ENCODE peak calls at places on chromosomes 3 and 15, in six cellular contexts. B, T, N, V, R and J are unnamed samples.

GRCh38 chr3:142828703-142829304 is 60.1 kb downstream of the PCOLCE2 start:
- DNase-seq in T (peak; percentile 31), R (peak; percentile 92), B (peak; percentile 72), V (peak; percentile 64), N (peak; percentile 65), J (peak; percentile 89)

GRCh38 chr3:50205719-50206276 is 727 bp downstream of the SLC38A3 start:
- DNase-seq in T (no peak), N (peak; percentile 73), V (peak; percentile 62), R (peak; percentile 89), B (no peak), J (peak; percentile 67)

GRCh38 chr3:177694316-177694715 is 497.0 kb upstream of the TBL1XR1 start:
- DNase-seq in R (no peak), V (no peak), B (no peak), T (no peak), N (no peak), J (no peak)

GRCh38 chr3:147799601-147800000 is 390.4 kb downstream of the ZIC1 start:
- DNase-seq in R (no peak), V (no peak), T (no peak), B (no peak), N (no peak), J (no peak)

GRCh38 chr15:67335534-67336222 is 81.1 kb downstream of the IQCH start:
- DNase-seq in B (no peak), N (no peak), R (no peak), T (no peak), V (no peak), J (no peak)

GRCh38 chr3:155202626-155203025 is 90.9 kb downstream of the STRIT1 start:
- DNase-seq in T (no peak), N (no peak), V (no peak), B (no peak), R (no peak), J (no peak)

GRCh38 chr3:46135475-46135874 is 72.6 kb downstream of the CCR1 start:
- DNase-seq in R (no peak), T (no peak), N (no peak), B (no peak), V (no peak), J (no peak)

GRCh38 chr3:183338520-183338919 is 85.5 kb downstream of the B3GNT5 start:
- DNase-seq in R (no peak), B (no peak), T (no peak), N (no peak), V (no peak), J (no peak)

GRCh38 chr15:90988249-90988648 is 6.1 kb downstream of the PRC1 start:
- DNase-seq in B (no peak), R (no peak), V (peak; percentile 61), T (no peak), N (no peak), J (peak; percentile 30)

GRCh38 chr15:72155021-72155621 is 36.9 kb downstream of the SENP8 start:
- DNase-seq in T (no peak), B (peak; percentile 35), R (peak; percentile 51), N (no peak), V (peak; percentile 45), J (no peak)

GRCh38 chr15:76998661-76999285 is 3.8 kb downstream of the PSTPIP1 start:
- DNase-seq in B (no peak), N (no peak), V (peak; percentile 66), R (no peak), T (no peak), J (no peak)

GRCh38 chr3:187646906-187647660 is 23.1 kb downstream of the SST start:
- DNase-seq in B (no peak), R (no peak), T (no peak), N (no peak), V (no peak), J (no peak)

GRCh38 chr3:134150476-134150875 is 100.2 kb downstream of the RYK start:
- DNase-seq in V (no peak), R (no peak), B (no peak), T (no peak), N (no peak), J (no peak)

GRCh38 chr3:14900881-14901873 is 46.2 kb upstream of the NR2C2 start:
- DNase-seq in B (no peak), V (no peak), T (no peak), N (no peak), R (no peak), J (no peak)

GRCh38 chr15:65862682-65863081 is 6.6 kb upstream of the RAB11A start:
- DNase-seq in N (peak; percentile 85), B (peak; percentile 82), T (no peak), R (peak; percentile 69), V (peak; percentile 72), J (peak; percentile 83)

GRCh38 chr3:160143482-160143881 is 81.7 kb upstream of the C3orf80 start:
- DNase-seq in V (no peak), R (no peak), N (no peak), T (no peak), B (no peak), J (no peak)

GRCh38 chr15:43270676-43271306 is 4.1 kb upstream of the TGM5 start:
- DNase-seq in T (no peak), V (no peak), B (no peak), R (no peak), N (no peak), J (no peak)

GRCh38 chr3:15348246-15348645 is 15.9 kb upstream of the SH3BP5 start:
- DNase-seq in V (no peak), B (no peak), R (no peak), N (no peak), T (no peak), J (no peak)

DNA sequence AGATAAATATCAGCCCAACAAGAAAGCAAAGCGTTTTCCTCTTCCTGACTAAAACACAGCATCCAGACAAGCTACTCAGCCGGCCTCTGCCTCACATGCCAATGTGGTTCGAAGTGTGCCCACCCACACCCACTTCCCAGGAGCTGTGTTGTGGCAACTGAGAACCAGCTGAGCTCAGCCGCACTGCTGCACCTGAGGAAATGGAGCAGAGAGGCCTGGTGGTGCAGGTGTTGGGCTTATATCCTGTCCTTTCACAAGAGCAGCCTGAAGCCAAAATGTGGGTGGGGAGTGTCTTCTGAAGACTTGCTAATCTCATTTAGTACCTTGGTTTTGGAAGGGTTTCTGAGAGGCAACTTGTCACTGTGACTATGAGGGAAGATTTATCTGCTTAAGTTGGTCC is 23.0 kb upstream of the RETNLB start:
- DNase-seq in R (no peak), V (no peak), B (no peak), T (no peak), N (no peak), J (no peak)
- TF ChIP-seq CHD2 in R (no peak), V (no peak), B (no peak), T (no peak), N (no peak), J (no peak)

GRCh38 chr15:35705885-35706590 is 160.1 kb upstream of the DPH6 start:
- DNase-seq in T (no peak), R (no peak), B (no peak), V (no peak), N (no peak), J (peak; percentile 32)
- TF ChIP-seq CHD2 in T (no peak), R (no peak), B (no peak), V (no peak), N (no peak), J (no peak)

DNA sequence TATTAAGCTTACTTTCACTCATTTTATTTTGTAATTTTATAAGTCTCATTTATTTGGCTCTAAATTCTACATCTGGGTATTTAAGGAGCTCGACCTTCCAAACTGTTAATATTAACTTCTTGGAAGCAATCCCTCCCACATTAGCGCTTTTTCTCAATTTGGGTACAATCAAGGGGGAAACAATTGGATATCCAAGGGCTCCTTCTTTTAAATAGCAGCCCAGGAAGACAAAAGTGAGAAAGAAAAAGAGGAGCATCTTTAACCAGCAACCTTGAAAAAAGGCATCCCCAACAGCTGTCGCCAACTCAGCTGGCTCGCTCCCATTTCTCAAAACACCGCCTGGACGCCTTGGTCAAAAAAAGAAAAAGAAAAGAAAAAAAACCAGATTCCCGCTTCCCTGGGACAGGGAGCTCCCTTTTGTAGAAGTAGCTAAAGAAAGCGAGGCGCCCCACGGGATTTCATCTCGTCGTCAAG is 864 bp downstream of the C3orf70 start:
- DNase-seq in B (no peak), R (no peak), V (no peak), N (no peak), T (no peak), J (no peak)
- TF ChIP-seq CHD2 in B (no peak), R (no peak), V (no peak), N (no peak), T (no peak), J (no peak)

DNA sequence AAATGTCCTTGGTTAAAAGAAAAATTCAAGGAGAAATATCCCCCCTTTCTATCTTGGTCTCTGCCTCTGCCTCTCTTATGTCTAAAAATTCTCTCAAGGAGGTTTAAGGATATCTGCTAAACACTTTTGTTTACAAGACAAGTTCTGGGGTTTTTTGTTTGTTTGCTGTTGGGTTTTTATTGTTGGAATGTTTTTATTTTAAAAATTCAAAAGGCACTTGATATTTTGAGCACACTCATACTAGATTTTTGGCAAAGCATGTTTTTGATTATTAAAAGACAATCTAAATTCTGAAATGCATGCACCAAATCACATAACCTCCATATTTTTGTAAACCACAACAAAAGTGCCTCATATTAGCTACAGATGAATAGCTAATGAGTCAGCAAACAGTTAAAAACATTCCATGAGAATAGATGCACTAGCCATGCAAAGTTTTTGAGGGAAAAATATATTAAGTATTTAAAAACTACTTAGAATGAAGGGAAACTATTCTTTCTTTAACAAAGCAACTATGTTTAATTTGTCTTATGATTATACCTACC is 84.6 kb downstream of the ZBTB20 start:
- DNase-seq in B (no peak), V (no peak), T (no peak), N (no peak), R (no peak), J (no peak)
- TF ChIP-seq CHD2 in B (no peak), V (no peak), T (no peak), N (no peak), R (no peak), J (no peak)